ENCODE peak calls at places on chromosomes 5 and 9, in seven cellular contexts. One of them, this sample, is unnamed.

GRCh38 chr9:100590481-100590880 is 12.6 kb downstream of the CAVIN4 start:
- DNase-seq in lower lobe of right lung: no peak
- DNase-seq in stomach: no peak
- DNase-seq in BE2C: no peak
- DNase-seq in brain microvascular endothelial cell: peak
- DNase-seq in GM10248: no peak
- DNase-seq in endothelial cell: no peak
- DNase-seq in this sample: no peak

GRCh38 chr5:141384471-141385267 is 2.1 kb downstream of the PCDHGA7 start:
- DNase-seq in lower lobe of right lung: no peak
- DNase-seq in stomach: no peak
- DNase-seq in BE2C: no peak
- DNase-seq in brain microvascular endothelial cell: no peak
- DNase-seq in GM10248: no peak
- DNase-seq in endothelial cell: no peak
- DNase-seq in this sample: no peak

GRCh38 chr5:61202213-61202612 is 39.9 kb upstream of the SMIM15 start:
- DNase-seq in lower lobe of right lung: no peak
- DNase-seq in stomach: no peak
- DNase-seq in BE2C: no peak
- DNase-seq in brain microvascular endothelial cell: no peak
- DNase-seq in GM10248: peak
- DNase-seq in endothelial cell: no peak
- DNase-seq in this sample: peak

GRCh38 chr5:169980418-169981053 is at the start of gene INSYN2B:
- DNase-seq in lower lobe of right lung: peak
- DNase-seq in stomach: peak
- DNase-seq in BE2C: peak
- DNase-seq in brain microvascular endothelial cell: peak
- DNase-seq in GM10248: peak
- DNase-seq in endothelial cell: peak
- DNase-seq in this sample: peak

GRCh38 chr9:109329274-109330258 is 8.7 kb upstream of the EPB41L4B start:
- DNase-seq in lower lobe of right lung: peak
- DNase-seq in stomach: peak
- DNase-seq in BE2C: peak
- DNase-seq in brain microvascular endothelial cell: no peak
- DNase-seq in GM10248: no peak
- DNase-seq in endothelial cell: no peak
- DNase-seq in this sample: no peak

GRCh38 chr5:156481741-156482140 is 154.8 kb downstream of the SGCD start:
- DNase-seq in lower lobe of right lung: no peak
- DNase-seq in stomach: no peak
- DNase-seq in BE2C: no peak
- DNase-seq in brain microvascular endothelial cell: no peak
- DNase-seq in GM10248: no peak
- DNase-seq in endothelial cell: no peak
- DNase-seq in this sample: no peak

GRCh38 chr5:141814064-141814982 is 63.9 kb downstream of the PCDH1 start:
- DNase-seq in lower lobe of right lung: peak
- DNase-seq in stomach: peak
- DNase-seq in BE2C: peak
- DNase-seq in brain microvascular endothelial cell: peak
- DNase-seq in GM10248: peak
- DNase-seq in endothelial cell: peak
- DNase-seq in this sample: peak

GRCh38 chr5:6832272-6832671 is 119.0 kb downstream of the TENT4A start:
- DNase-seq in lower lobe of right lung: no peak
- DNase-seq in stomach: no peak
- DNase-seq in BE2C: no peak
- DNase-seq in brain microvascular endothelial cell: no peak
- DNase-seq in GM10248: no peak
- DNase-seq in endothelial cell: no peak
- DNase-seq in this sample: no peak

GRCh38 chr5:116144103-116144502 is 59.3 kb downstream of the COMMD10 start:
- DNase-seq in lower lobe of right lung: no peak
- DNase-seq in stomach: no peak
- DNase-seq in BE2C: no peak
- DNase-seq in brain microvascular endothelial cell: peak
- DNase-seq in GM10248: no peak
- DNase-seq in endothelial cell: no peak
- DNase-seq in this sample: no peak

GRCh38 chr5:154541553-154541952 is 63.5 kb upstream of the HAND1 start:
- DNase-seq in lower lobe of right lung: no peak
- DNase-seq in stomach: no peak
- DNase-seq in BE2C: no peak
- DNase-seq in brain microvascular endothelial cell: no peak
- DNase-seq in GM10248: no peak
- DNase-seq in endothelial cell: no peak
- DNase-seq in this sample: no peak

GRCh38 chr9:128715436-128715750 is 8.5 kb downstream of the ZDHHC12 start:
- DNase-seq in lower lobe of right lung: peak
- DNase-seq in stomach: no peak
- DNase-seq in BE2C: no peak
- DNase-seq in brain microvascular endothelial cell: no peak
- DNase-seq in GM10248: no peak
- DNase-seq in endothelial cell: no peak
- DNase-seq in this sample: no peak

GRCh38 chr5:169164481-169164925 is 136.4 kb downstream of the SLIT3 start:
- DNase-seq in lower lobe of right lung: no peak
- DNase-seq in stomach: peak
- DNase-seq in BE2C: peak
- DNase-seq in brain microvascular endothelial cell: peak
- DNase-seq in GM10248: no peak
- DNase-seq in endothelial cell: no peak
- DNase-seq in this sample: no peak

GRCh38 chr5:143352691-143353090 is 50.8 kb downstream of the NR3C1 start:
- DNase-seq in lower lobe of right lung: no peak
- DNase-seq in stomach: no peak
- DNase-seq in BE2C: no peak
- DNase-seq in brain microvascular endothelial cell: no peak
- DNase-seq in GM10248: no peak
- DNase-seq in endothelial cell: no peak
- DNase-seq in this sample: no peak

GRCh38 chr5:157266286-157267007 is 524 bp downstream of the CYFIP2 start:
- DNase-seq in lower lobe of right lung: peak
- DNase-seq in stomach: peak
- DNase-seq in BE2C: peak
- DNase-seq in brain microvascular endothelial cell: no peak
- DNase-seq in GM10248: peak
- DNase-seq in endothelial cell: peak
- DNase-seq in this sample: peak

GRCh38 chr5:101163088-101163487 is 260.0 kb upstream of the ST8SIA4 start:
- DNase-seq in lower lobe of right lung: no peak
- DNase-seq in stomach: no peak
- DNase-seq in BE2C: no peak
- DNase-seq in brain microvascular endothelial cell: no peak
- DNase-seq in GM10248: no peak
- DNase-seq in endothelial cell: no peak
- DNase-seq in this sample: no peak

GRCh38 chr9:127629468-127630081 is 17.5 kb downstream of the STXBP1 start:
- DNase-seq in lower lobe of right lung: no peak
- DNase-seq in stomach: no peak
- DNase-seq in BE2C: no peak
- DNase-seq in brain microvascular endothelial cell: no peak
- DNase-seq in GM10248: no peak
- DNase-seq in endothelial cell: no peak
- DNase-seq in this sample: no peak

GRCh38 chr5:84086517-84086916 is 298.2 kb downstream of the EDIL3 start:
- DNase-seq in lower lobe of right lung: no peak
- DNase-seq in stomach: no peak
- DNase-seq in BE2C: no peak
- DNase-seq in brain microvascular endothelial cell: no peak
- DNase-seq in GM10248: no peak
- DNase-seq in endothelial cell: no peak
- DNase-seq in this sample: no peak

GRCh38 chr9:120767451-120767850 is 25.8 kb downstream of the FBXW2 start:
- DNase-seq in lower lobe of right lung: no peak
- DNase-seq in stomach: no peak
- DNase-seq in BE2C: no peak
- DNase-seq in brain microvascular endothelial cell: no peak
- DNase-seq in GM10248: no peak
- DNase-seq in endothelial cell: no peak
- DNase-seq in this sample: no peak

GRCh38 chr9:89325733-89326132 is 7.4 kb downstream of the SECISBP2 start:
- DNase-seq in lower lobe of right lung: no peak
- DNase-seq in stomach: no peak
- DNase-seq in BE2C: no peak
- DNase-seq in brain microvascular endothelial cell: no peak
- DNase-seq in GM10248: no peak
- DNase-seq in endothelial cell: no peak
- DNase-seq in this sample: no peak

DNA sequence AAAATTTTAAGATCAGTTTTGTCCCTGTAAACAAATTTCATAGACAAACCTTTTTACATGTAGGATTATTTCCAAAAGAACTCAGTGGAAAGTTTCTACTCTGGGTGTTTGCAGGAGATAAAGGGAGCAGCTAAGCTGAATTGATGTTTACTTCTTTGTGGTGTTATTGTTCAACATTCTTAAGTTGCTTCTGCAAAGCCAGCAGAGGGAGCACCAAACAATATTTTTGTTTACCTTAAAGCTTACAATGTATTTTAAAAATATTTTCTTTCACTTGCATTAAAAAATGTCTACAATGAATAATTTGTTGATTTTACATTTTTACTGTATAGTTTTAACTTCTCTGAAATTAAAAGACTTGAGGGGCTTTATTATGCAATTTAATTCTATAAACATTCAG is 135.5 kb downstream of the ATG10 start:
- DNase-seq in lower lobe of right lung: no peak
- DNase-seq in stomach: no peak
- DNase-seq in BE2C: no peak
- DNase-seq in brain microvascular endothelial cell: no peak
- DNase-seq in GM10248: no peak
- DNase-seq in endothelial cell: no peak
- DNase-seq in this sample: no peak
- TF ChIP-seq CTCF in lower lobe of right lung: peak
- TF ChIP-seq CTCF in stomach: no peak
- TF ChIP-seq CTCF in BE2C: peak
- TF ChIP-seq CTCF in brain microvascular endothelial cell: peak
- TF ChIP-seq CTCF in GM10248: peak
- TF ChIP-seq CTCF in endothelial cell: peak
- TF ChIP-seq CTCF in this sample: peak

GRCh38 chr9:88044200-88044599 is 69.9 kb upstream of the CDK20 start:
- DNase-seq in lower lobe of right lung: no peak
- DNase-seq in stomach: no peak
- DNase-seq in BE2C: no peak
- DNase-seq in brain microvascular endothelial cell: no peak
- DNase-seq in GM10248: no peak
- DNase-seq in endothelial cell: no peak
- DNase-seq in this sample: no peak

GRCh38 chr9:88043647-88044046 is 69.3 kb upstream of the CDK20 start:
- DNase-seq in lower lobe of right lung: no peak
- DNase-seq in stomach: no peak
- DNase-seq in BE2C: no peak
- DNase-seq in brain microvascular endothelial cell: no peak
- DNase-seq in GM10248: no peak
- DNase-seq in endothelial cell: no peak
- DNase-seq in this sample: no peak

GRCh38 chr9:88037285-88037845 is 63.0 kb upstream of the CDK20 start:
- DNase-seq in lower lobe of right lung: no peak
- DNase-seq in stomach: no peak
- DNase-seq in BE2C: no peak
- DNase-seq in brain microvascular endothelial cell: no peak
- DNase-seq in GM10248: no peak
- DNase-seq in endothelial cell: no peak
- DNase-seq in this sample: no peak

GRCh38 chr9:88045686-88046085 is 71.4 kb upstream of the CDK20 start:
- DNase-seq in lower lobe of right lung: no peak
- DNase-seq in stomach: no peak
- DNase-seq in BE2C: no peak
- DNase-seq in brain microvascular endothelial cell: no peak
- DNase-seq in GM10248: no peak
- DNase-seq in endothelial cell: no peak
- DNase-seq in this sample: no peak

DNA sequence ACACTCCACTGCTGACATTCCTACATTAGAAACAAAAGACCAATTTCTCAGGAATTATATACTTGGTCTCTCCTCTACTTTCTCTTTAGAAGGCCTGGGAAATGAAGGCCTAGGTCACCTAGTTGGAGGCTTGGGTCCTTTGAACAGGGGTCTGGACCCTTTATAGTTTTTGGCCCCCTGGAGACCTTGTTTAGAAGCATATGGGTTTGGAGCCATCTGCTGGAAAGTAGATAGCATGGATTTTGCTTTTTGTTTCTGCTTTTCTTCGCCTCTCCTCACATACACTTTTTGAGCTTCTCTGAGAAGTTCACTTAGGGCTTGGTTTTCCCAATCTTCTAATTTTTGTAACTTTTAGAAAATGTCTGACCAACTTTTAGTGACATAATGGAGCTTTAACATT is 67.1 kb upstream of the CDK20 start:
- DNase-seq in lower lobe of right lung: no peak
- DNase-seq in stomach: no peak
- DNase-seq in BE2C: no peak
- DNase-seq in brain microvascular endothelial cell: no peak
- DNase-seq in GM10248: no peak
- DNase-seq in endothelial cell: no peak
- DNase-seq in this sample: no peak
- TF ChIP-seq CTCF in lower lobe of right lung: peak
- TF ChIP-seq CTCF in stomach: no peak
- TF ChIP-seq CTCF in BE2C: peak
- TF ChIP-seq CTCF in brain microvascular endothelial cell: peak
- TF ChIP-seq CTCF in GM10248: no peak
- TF ChIP-seq CTCF in endothelial cell: no peak
- TF ChIP-seq CTCF in this sample: peak

GRCh38 chr9:4923580-4924544 is 61.2 kb upstream of the JAK2 start:
- DNase-seq in lower lobe of right lung: no peak
- DNase-seq in stomach: no peak
- DNase-seq in BE2C: no peak
- DNase-seq in brain microvascular endothelial cell: no peak
- DNase-seq in GM10248: peak
- DNase-seq in endothelial cell: no peak
- DNase-seq in this sample: peak
- TF ChIP-seq CTCF in lower lobe of right lung: peak
- TF ChIP-seq CTCF in stomach: no peak
- TF ChIP-seq CTCF in BE2C: peak
- TF ChIP-seq CTCF in brain microvascular endothelial cell: peak
- TF ChIP-seq CTCF in GM10248: peak
- TF ChIP-seq CTCF in endothelial cell: peak
- TF ChIP-seq CTCF in this sample: peak

DNA sequence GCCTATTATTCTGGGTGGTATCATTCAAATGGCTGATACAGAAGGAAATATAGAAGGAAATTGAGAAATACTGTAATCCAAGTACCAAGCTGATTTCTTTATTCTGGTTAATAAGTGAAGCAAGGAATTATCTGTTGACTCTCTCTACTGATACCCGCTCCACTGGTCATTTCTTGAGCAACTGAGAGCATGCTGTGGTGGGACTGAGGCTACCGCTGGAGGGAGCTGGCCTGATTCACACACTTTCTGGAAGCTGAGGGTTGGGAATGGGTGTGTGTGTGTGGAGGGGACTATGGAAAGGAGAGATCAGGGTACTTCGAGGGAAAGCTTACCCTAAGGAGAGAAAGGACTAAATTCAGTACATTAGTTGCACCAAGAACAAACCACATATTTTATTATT is 104.1 kb downstream of the UGCG start:
- DNase-seq in lower lobe of right lung: no peak
- DNase-seq in stomach: no peak
- DNase-seq in BE2C: no peak
- DNase-seq in brain microvascular endothelial cell: no peak
- DNase-seq in GM10248: no peak
- DNase-seq in endothelial cell: no peak
- DNase-seq in this sample: no peak
- TF ChIP-seq CTCF in lower lobe of right lung: no peak
- TF ChIP-seq CTCF in stomach: no peak
- TF ChIP-seq CTCF in BE2C: no peak
- TF ChIP-seq CTCF in brain microvascular endothelial cell: peak
- TF ChIP-seq CTCF in GM10248: no peak
- TF ChIP-seq CTCF in endothelial cell: no peak
- TF ChIP-seq CTCF in this sample: no peak

This sample was measured in GM13976.